ENCODE peak calls at places on chromosomes 12 and 14, in nine cellular contexts. One of them, this sample, is unnamed.

GRCh38 chr14:56803816-56804535 is 6.3 kb downstream of the OTX2 start:
- DNase-seq in kidney: no peak
- DNase-seq in endothelial cell: no peak
- DNase-seq in endodermal cell: peak
- DNase-seq in A549: no peak
- DNase-seq in kidney epithelial cell: no peak
- DNase-seq in fibroblast of mammary gland: no peak
- DNase-seq in neural crest cell: no peak
- DNase-seq in uterus: no peak
- DNase-seq in this sample: no peak

GRCh38 chr14:20848316-20848954 is 42.8 kb upstream of the RNASE3 start:
- DNase-seq in kidney: no peak
- DNase-seq in endothelial cell: no peak
- DNase-seq in endodermal cell: peak
- DNase-seq in A549: peak
- DNase-seq in kidney epithelial cell: peak
- DNase-seq in fibroblast of mammary gland: peak
- DNase-seq in neural crest cell: no peak
- DNase-seq in uterus: no peak
- DNase-seq in this sample: peak

GRCh38 chr14:84375235-84375634 is 1154.7 kb upstream of the FLRT2 start:
- DNase-seq in kidney: no peak
- DNase-seq in endothelial cell: no peak
- DNase-seq in endodermal cell: no peak
- DNase-seq in A549: no peak
- DNase-seq in kidney epithelial cell: peak
- DNase-seq in fibroblast of mammary gland: peak
- DNase-seq in neural crest cell: no peak
- DNase-seq in uterus: no peak
- DNase-seq in this sample: no peak

GRCh38 chr12:117671734-117672133 is 297.1 kb downstream of the KSR2 start:
- DNase-seq in kidney: no peak
- DNase-seq in endothelial cell: peak
- DNase-seq in endodermal cell: peak
- DNase-seq in A549: peak
- DNase-seq in kidney epithelial cell: no peak
- DNase-seq in fibroblast of mammary gland: peak
- DNase-seq in neural crest cell: peak
- DNase-seq in uterus: no peak
- DNase-seq in this sample: peak

GRCh38 chr14:81480741-81481140 is 52.9 kb downstream of the SEL1L start:
- DNase-seq in kidney: no peak
- DNase-seq in endothelial cell: no peak
- DNase-seq in endodermal cell: no peak
- DNase-seq in A549: no peak
- DNase-seq in kidney epithelial cell: no peak
- DNase-seq in fibroblast of mammary gland: no peak
- DNase-seq in neural crest cell: no peak
- DNase-seq in uterus: no peak
- DNase-seq in this sample: no peak

GRCh38 chr14:24900281-24900868 is 149.6 kb downstream of the STXBP6 start:
- DNase-seq in kidney: no peak
- DNase-seq in endothelial cell: no peak
- DNase-seq in endodermal cell: no peak
- DNase-seq in A549: no peak
- DNase-seq in kidney epithelial cell: no peak
- DNase-seq in fibroblast of mammary gland: peak
- DNase-seq in neural crest cell: no peak
- DNase-seq in uterus: no peak
- DNase-seq in this sample: no peak

GRCh38 chr12:130394906-130395305 is 57.2 kb downstream of the PIWIL1 start:
- DNase-seq in kidney: no peak
- DNase-seq in endothelial cell: no peak
- DNase-seq in endodermal cell: no peak
- DNase-seq in A549: no peak
- DNase-seq in kidney epithelial cell: no peak
- DNase-seq in fibroblast of mammary gland: no peak
- DNase-seq in neural crest cell: no peak
- DNase-seq in uterus: no peak
- DNase-seq in this sample: no peak

GRCh38 chr14:39015360-39015961 is 87.6 kb downstream of the SEC23A start:
- DNase-seq in kidney: no peak
- DNase-seq in endothelial cell: peak
- DNase-seq in endodermal cell: no peak
- DNase-seq in A549: peak
- DNase-seq in kidney epithelial cell: peak
- DNase-seq in fibroblast of mammary gland: peak
- DNase-seq in neural crest cell: no peak
- DNase-seq in uterus: no peak
- DNase-seq in this sample: peak

GRCh38 chr12:23139026-23139425 is 514.1 kb downstream of the ETNK1 start:
- DNase-seq in kidney: no peak
- DNase-seq in endothelial cell: no peak
- DNase-seq in endodermal cell: no peak
- DNase-seq in A549: no peak
- DNase-seq in kidney epithelial cell: no peak
- DNase-seq in fibroblast of mammary gland: peak
- DNase-seq in neural crest cell: no peak
- DNase-seq in uterus: no peak
- DNase-seq in this sample: no peak

GRCh38 chr14:72758420-72758819 is 135.5 kb downstream of the DPF3 start:
- DNase-seq in kidney: no peak
- DNase-seq in endothelial cell: no peak
- DNase-seq in endodermal cell: peak
- DNase-seq in A549: no peak
- DNase-seq in kidney epithelial cell: no peak
- DNase-seq in fibroblast of mammary gland: no peak
- DNase-seq in neural crest cell: no peak
- DNase-seq in uterus: no peak
- DNase-seq in this sample: no peak

GRCh38 chr12:50041962-50042361 is 15.4 kb upstream of the ASIC1 start:
- DNase-seq in kidney: no peak
- DNase-seq in endothelial cell: no peak
- DNase-seq in endodermal cell: peak
- DNase-seq in A549: no peak
- DNase-seq in kidney epithelial cell: no peak
- DNase-seq in fibroblast of mammary gland: no peak
- DNase-seq in neural crest cell: no peak
- DNase-seq in uterus: no peak
- DNase-seq in this sample: no peak
- TF ChIP-seq CTCF in kidney: no peak
- TF ChIP-seq CTCF in endothelial cell: no peak
- TF ChIP-seq CTCF in endodermal cell: no peak
- TF ChIP-seq CTCF in A549: no peak
- TF ChIP-seq CTCF in kidney epithelial cell: no peak
- TF ChIP-seq CTCF in fibroblast of mammary gland: no peak
- TF ChIP-seq CTCF in neural crest cell: no peak
- TF ChIP-seq CTCF in uterus: no peak
- TF ChIP-seq CTCF in this sample: no peak

GRCh38 chr12:107012736-107013425 is 25.9 kb upstream of the MTERF2 start:
- DNase-seq in kidney: no peak
- DNase-seq in endothelial cell: no peak
- DNase-seq in endodermal cell: no peak
- DNase-seq in A549: no peak
- DNase-seq in kidney epithelial cell: no peak
- DNase-seq in fibroblast of mammary gland: no peak
- DNase-seq in neural crest cell: no peak
- DNase-seq in uterus: no peak
- DNase-seq in this sample: no peak

GRCh38 chr12:107011519-107011918 is 24.6 kb upstream of the MTERF2 start:
- DNase-seq in kidney: no peak
- DNase-seq in endothelial cell: no peak
- DNase-seq in endodermal cell: no peak
- DNase-seq in A549: no peak
- DNase-seq in kidney epithelial cell: no peak
- DNase-seq in fibroblast of mammary gland: no peak
- DNase-seq in neural crest cell: no peak
- DNase-seq in uterus: no peak
- DNase-seq in this sample: no peak

GRCh38 chr12:107017042-107017441 is 30.1 kb upstream of the MTERF2 start:
- DNase-seq in kidney: no peak
- DNase-seq in endothelial cell: no peak
- DNase-seq in endodermal cell: no peak
- DNase-seq in A549: no peak
- DNase-seq in kidney epithelial cell: no peak
- DNase-seq in fibroblast of mammary gland: no peak
- DNase-seq in neural crest cell: no peak
- DNase-seq in uterus: no peak
- DNase-seq in this sample: no peak

GRCh38 chr12:107019546-107019945 is 32.6 kb upstream of the MTERF2 start:
- DNase-seq in kidney: no peak
- DNase-seq in endothelial cell: no peak
- DNase-seq in endodermal cell: no peak
- DNase-seq in A549: no peak
- DNase-seq in kidney epithelial cell: no peak
- DNase-seq in fibroblast of mammary gland: no peak
- DNase-seq in neural crest cell: no peak
- DNase-seq in uterus: no peak
- DNase-seq in this sample: no peak

DNA sequence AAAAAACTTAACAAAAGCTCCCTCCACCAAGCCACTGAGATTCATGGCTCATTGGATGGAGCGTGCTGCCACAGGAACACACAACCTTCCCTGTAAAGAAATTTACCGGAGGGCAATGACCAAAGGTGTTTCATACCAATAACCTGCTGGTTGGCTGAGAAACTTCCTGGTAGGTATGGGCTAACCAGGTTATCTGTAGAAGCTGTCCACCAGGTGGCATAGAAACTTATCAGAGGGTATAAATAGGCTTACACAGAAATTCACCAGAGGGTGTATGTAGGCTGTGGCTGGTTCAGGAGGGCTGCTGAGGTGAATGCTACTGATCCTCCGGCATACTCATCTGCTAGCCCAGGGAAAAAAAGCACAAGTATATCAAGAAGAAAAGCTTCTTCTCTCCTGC is 27.1 kb upstream of the MTERF2 start:
- DNase-seq in kidney: peak
- DNase-seq in endothelial cell: no peak
- DNase-seq in endodermal cell: peak
- DNase-seq in A549: peak
- DNase-seq in kidney epithelial cell: no peak
- DNase-seq in fibroblast of mammary gland: no peak
- DNase-seq in neural crest cell: no peak
- DNase-seq in uterus: no peak
- DNase-seq in this sample: peak
- TF ChIP-seq CTCF in kidney: peak
- TF ChIP-seq CTCF in endothelial cell: peak
- TF ChIP-seq CTCF in endodermal cell: peak
- TF ChIP-seq CTCF in A549: peak
- TF ChIP-seq CTCF in kidney epithelial cell: peak
- TF ChIP-seq CTCF in fibroblast of mammary gland: no peak
- TF ChIP-seq CTCF in neural crest cell: no peak
- TF ChIP-seq CTCF in uterus: no peak
- TF ChIP-seq CTCF in this sample: peak

DNA sequence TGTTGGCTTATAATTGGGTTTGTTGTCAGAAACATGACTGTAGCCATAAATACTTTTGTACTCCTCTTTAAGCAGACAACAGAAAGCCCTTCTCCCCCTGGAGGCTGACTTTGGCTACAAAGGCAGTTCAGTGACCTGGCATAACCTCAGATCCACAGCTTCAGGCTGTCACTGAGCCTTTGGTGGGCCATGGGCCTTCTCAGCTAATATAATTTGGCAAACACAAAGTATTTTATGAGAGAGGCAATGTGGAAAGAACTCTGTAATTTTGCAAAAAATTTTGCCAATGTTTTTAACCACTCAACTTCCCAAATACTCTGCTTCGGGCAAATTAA is 15.5 kb upstream of the MGP start:
- DNase-seq in kidney: peak
- DNase-seq in endothelial cell: no peak
- DNase-seq in endodermal cell: peak
- DNase-seq in A549: no peak
- DNase-seq in kidney epithelial cell: no peak
- DNase-seq in fibroblast of mammary gland: no peak
- DNase-seq in neural crest cell: no peak
- DNase-seq in uterus: no peak
- DNase-seq in this sample: no peak
- TF ChIP-seq CTCF in kidney: no peak
- TF ChIP-seq CTCF in endothelial cell: no peak
- TF ChIP-seq CTCF in endodermal cell: peak
- TF ChIP-seq CTCF in A549: no peak
- TF ChIP-seq CTCF in kidney epithelial cell: no peak
- TF ChIP-seq CTCF in fibroblast of mammary gland: no peak
- TF ChIP-seq CTCF in neural crest cell: peak
- TF ChIP-seq CTCF in uterus: no peak
- TF ChIP-seq CTCF in this sample: no peak

GRCh38 chr12:2613674-2614073 is 181.1 kb upstream of the FKBP4 start:
- DNase-seq in kidney: no peak
- DNase-seq in endothelial cell: no peak
- DNase-seq in endodermal cell: no peak
- DNase-seq in A549: peak
- DNase-seq in kidney epithelial cell: peak
- DNase-seq in fibroblast of mammary gland: peak
- DNase-seq in neural crest cell: no peak
- DNase-seq in uterus: peak
- DNase-seq in this sample: no peak

GRCh38 chr12:2616763-2617162 is 178.0 kb upstream of the FKBP4 start:
- DNase-seq in kidney: no peak
- DNase-seq in endothelial cell: no peak
- DNase-seq in endodermal cell: no peak
- DNase-seq in A549: no peak
- DNase-seq in kidney epithelial cell: no peak
- DNase-seq in fibroblast of mammary gland: no peak
- DNase-seq in neural crest cell: no peak
- DNase-seq in uterus: no peak
- DNase-seq in this sample: no peak

GRCh38 chr12:2614341-2614740 is 180.4 kb upstream of the FKBP4 start:
- DNase-seq in kidney: no peak
- DNase-seq in endothelial cell: no peak
- DNase-seq in endodermal cell: no peak
- DNase-seq in A549: no peak
- DNase-seq in kidney epithelial cell: no peak
- DNase-seq in fibroblast of mammary gland: peak
- DNase-seq in neural crest cell: no peak
- DNase-seq in uterus: no peak
- DNase-seq in this sample: no peak

GRCh38 chr12:2617365-2617764 is 177.4 kb upstream of the FKBP4 start:
- DNase-seq in kidney: no peak
- DNase-seq in endothelial cell: no peak
- DNase-seq in endodermal cell: no peak
- DNase-seq in A549: no peak
- DNase-seq in kidney epithelial cell: no peak
- DNase-seq in fibroblast of mammary gland: no peak
- DNase-seq in neural crest cell: no peak
- DNase-seq in uterus: no peak
- DNase-seq in this sample: no peak

DNA sequence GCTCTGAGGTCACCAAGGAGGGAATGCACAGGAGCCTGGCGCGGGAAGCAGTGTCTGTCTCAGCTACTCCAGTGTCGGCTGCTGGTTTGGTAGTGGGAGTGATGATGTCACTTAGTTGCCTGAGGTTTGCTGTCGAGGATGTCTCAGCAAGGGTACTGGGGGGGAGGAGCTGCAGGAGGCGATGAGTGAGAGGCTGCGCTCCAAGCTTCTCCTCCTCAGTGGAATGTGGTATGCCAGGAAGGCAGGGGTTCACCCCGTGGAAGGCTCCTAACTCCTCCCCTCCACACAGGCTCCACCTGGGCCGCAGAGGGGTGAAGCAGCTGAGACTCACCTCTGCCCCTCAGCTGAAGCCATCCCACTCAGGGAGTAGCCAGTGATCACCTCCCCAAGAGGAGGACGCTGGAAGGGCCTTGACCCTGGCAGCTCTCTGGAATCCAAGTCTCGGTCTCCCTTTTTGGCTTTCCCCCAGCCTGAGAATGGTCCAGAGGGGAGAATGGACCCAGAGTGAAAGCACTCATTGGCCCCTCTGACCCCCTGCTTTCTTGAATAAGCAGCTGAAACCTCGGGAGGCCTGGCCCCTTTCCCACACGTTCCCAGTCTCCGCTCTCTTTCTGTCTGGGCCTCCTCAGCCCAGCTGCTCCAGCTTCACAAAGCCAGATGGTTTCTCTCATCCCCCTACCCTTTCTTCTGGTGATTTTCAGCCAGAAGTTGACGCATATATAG is 178.9 kb upstream of the FKBP4 start:
- DNase-seq in kidney: peak
- DNase-seq in endothelial cell: no peak
- DNase-seq in endodermal cell: peak
- DNase-seq in A549: no peak
- DNase-seq in kidney epithelial cell: no peak
- DNase-seq in fibroblast of mammary gland: peak
- DNase-seq in neural crest cell: no peak
- DNase-seq in uterus: no peak
- DNase-seq in this sample: no peak
- TF ChIP-seq CTCF in kidney: no peak
- TF ChIP-seq CTCF in endothelial cell: no peak
- TF ChIP-seq CTCF in endodermal cell: no peak
- TF ChIP-seq CTCF in A549: no peak
- TF ChIP-seq CTCF in kidney epithelial cell: no peak
- TF ChIP-seq CTCF in fibroblast of mammary gland: no peak
- TF ChIP-seq CTCF in neural crest cell: no peak
- TF ChIP-seq CTCF in uterus: no peak
- TF ChIP-seq CTCF in this sample: no peak